ENCODE peak calls at places on chromosomes 4 and X, in five cellular contexts. F is IMR-90, S is colonic mucosa, Q is neural crest cell, P is A549. V is an unnamed sample.

GRCh38 chr4:184400375-184400870 is 73.9 kb downstream of the IRF2 start:
- DNase-seq in F (peak), Q (no peak), S (no peak), P (peak), V (no peak)

GRCh38 chrX:40877869-40878268 is 142.5 kb upstream of the MED14 start:
- DNase-seq in S (no peak), P (peak), Q (no peak), F (peak), V (no peak)

GRCh38 chrX:2841511-2841910 is 12.8 kb downstream of the GYG2 start:
- DNase-seq in Q (no peak), S (no peak), P (no peak), F (no peak), V (no peak)

GRCh38 chr4:78565971-78566372 is 14.4 kb downstream of the ANXA3 start:
- DNase-seq in S (no peak), P (peak), Q (no peak), F (peak), V (no peak)

GRCh38 chrX:13605611-13606010 is 36.2 kb downstream of the EGFL6 start:
- DNase-seq in S (no peak), P (no peak), F (no peak), Q (no peak), V (no peak)

GRCh38 chrX:53088136-53088974 is 5.6 kb upstream of the KANTR start:
- DNase-seq in F (peak), P (peak), Q (peak), S (peak), V (peak)

GRCh38 chrX:153395613-153396319 is 5.4 kb downstream of the PNMA6E start:
- DNase-seq in F (no peak), P (no peak), Q (no peak), S (no peak), V (no peak)

GRCh38 chrX:32483534-32484136 is 727.7 kb downstream of the DMD start:
- DNase-seq in F (no peak), P (no peak), Q (no peak), S (no peak), V (no peak)

GRCh38 chr4:101411926-101412325 is 64.6 kb upstream of the PPP3CA start:
- DNase-seq in F (no peak), P (peak), Q (no peak), S (no peak), V (no peak)

GRCh38 chr4:81566076-81566663 is 94.5 kb upstream of the RASGEF1B start:
- DNase-seq in P (no peak), S (no peak), Q (no peak), F (no peak), V (no peak)

GRCh38 chr4:146582864-146583263 is 55.8 kb upstream of the POU4F2 start:
- DNase-seq in S (no peak), Q (no peak), P (no peak), F (no peak), V (no peak)

GRCh38 chr4:150230556-150230955 is 152.3 kb downstream of the DCLK2 start:
- DNase-seq in Q (no peak), F (no peak), P (no peak), S (no peak), V (no peak)

GRCh38 chr4:28378109-28378830 is 1517.6 kb downstream of the STIM2 start:
- DNase-seq in S (no peak), P (peak), F (no peak), Q (no peak), V (no peak)

GRCh38 chrX:2512501-2512900 is 11.7 kb upstream of the DHRSX start:
- DNase-seq in S (no peak), Q (no peak), F (no peak), P (no peak), V (no peak)

GRCh38 chr4:18722748-18723191 is 701.2 kb upstream of the LCORL start:
- DNase-seq in S (no peak), F (no peak), P (no peak), Q (no peak), V (no peak)

GRCh38 chrX:20637351-20637750 is 370.6 kb upstream of the RPS6KA3 start:
- DNase-seq in P (no peak), Q (no peak), F (no peak), S (no peak), V (no peak)

GRCh38 chr4:39502034-39502658 is 25.1 kb downstream of the UGDH start:
- DNase-seq in F (peak), Q (no peak), S (no peak), P (no peak), V (no peak)

GRCh38 chr4:99219479-99219878 is 433 bp upstream of the ADH6 start:
- DNase-seq in Q (no peak), S (no peak), P (no peak), F (no peak), V (no peak)

GRCh38 chrX:13411496-13412207 is 91.8 kb upstream of the ATXN3L start:
- DNase-seq in F (no peak), Q (no peak), S (no peak), P (no peak), V (no peak)

GRCh38 chr4:20418865-20419451 is 167.3 kb downstream of the SLIT2 start:
- DNase-seq in P (peak), Q (no peak), F (peak), S (no peak), V (no peak)

GRCh38 chrX:45261005-45261404 is 60.3 kb upstream of the DIPK2B start:
- DNase-seq in Q (no peak), F (no peak), S (no peak), P (no peak), V (no peak)

GRCh38 chrX:154734101-154734781 is 16.6 kb downstream of the GAB3 start:
- DNase-seq in F (peak), P (peak), S (no peak), Q (no peak), V (no peak)

GRCh38 chr4:25970241-25970675 is 56.2 kb downstream of the SMIM20 start:
- DNase-seq in Q (no peak), P (no peak), F (no peak), S (peak), V (no peak)

GRCh38 chr4:77631276-77631675 is 25.7 kb downstream of the CXCL13 start:
- DNase-seq in S (peak), Q (no peak), F (no peak), P (no peak), V (no peak)

GRCh38 chr4:115323106-115323684 is 209.8 kb upstream of the NDST4 start:
- DNase-seq in F (no peak), S (no peak), P (no peak), Q (no peak), V (no peak)

GRCh38 chr4:132227349-132228165 is 921.5 kb upstream of the PCDH10 start:
- DNase-seq in Q (peak), F (peak), P (peak), S (peak), V (peak)

GRCh38 chrX:23954396-23954795 is 46.6 kb downstream of the CXorf58 start:
- DNase-seq in F (no peak), P (no peak), S (no peak), Q (no peak), V (no peak)

GRCh38 chr4:79872738-79873137 is 200.3 kb downstream of the ANTXR2 start:
- DNase-seq in F (no peak), Q (no peak), S (no peak), P (no peak), V (no peak)

GRCh38 chr4:53671757-53672156 is 80.5 kb upstream of the LNX1 start:
- DNase-seq in Q (no peak), S (no peak), F (no peak), P (no peak), V (no peak)

GRCh38 chr4:97548186-97548585 is 595.1 kb downstream of the STPG2 start:
- DNase-seq in Q (no peak), F (no peak), P (no peak), S (no peak), V (no peak)

GRCh38 chr4:73864365-73864764 is 4.8 kb upstream of the CXCL1 start:
- DNase-seq in S (no peak), F (no peak), Q (no peak), P (peak), V (no peak)

GRCh38 chrX:48573690-48574269 is 504 bp upstream of the RBM3 start:
- DNase-seq in Q (no peak), F (no peak), P (no peak), S (peak), V (no peak)

GRCh38 chr4:150960079-150960478 is 55.0 kb downstream of the LRBA start:
- DNase-seq in P (peak), S (no peak), Q (no peak), F (peak), V (no peak)

GRCh38 chrX:71532078-71532752 is 689 bp upstream of the OGT start:
- DNase-seq in P (peak), Q (no peak), F (peak), S (peak), V (no peak)

GRCh38 chrX:1656379-1656778 is 41.5 kb downstream of the ASMT start:
- DNase-seq in F (no peak), P (no peak), Q (no peak), S (no peak), V (no peak)

GRCh38 chrX:31832263-31832662 is 760.4 kb upstream of the FTHL17 start:
- DNase-seq in F (no peak), P (no peak), Q (no peak), S (no peak), V (no peak)

DNA sequence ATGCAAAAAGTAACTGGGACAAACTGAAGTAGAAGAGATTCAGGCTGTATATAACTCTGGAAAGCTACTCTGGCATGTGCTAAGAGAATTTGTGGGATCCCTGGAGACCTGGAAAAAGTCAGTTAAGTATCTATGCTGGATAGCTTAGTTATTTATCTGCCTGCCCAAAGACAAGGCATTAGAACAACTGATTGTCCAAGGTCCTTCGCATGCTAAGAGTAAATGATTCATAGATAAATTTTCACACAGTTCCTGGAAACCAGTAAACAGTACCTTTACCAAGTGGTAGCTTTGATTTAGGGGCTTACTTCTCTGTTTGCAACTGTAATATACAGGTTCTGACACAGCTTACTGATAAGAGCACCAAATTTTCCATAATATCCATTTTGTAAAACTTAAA is 104.8 kb downstream of the ATP11C start:
- DNase-seq in S (no peak), P (peak), F (no peak), Q (no peak), V (no peak)
- TF ChIP-seq CTCF in S (no peak), P (no peak), F (no peak), Q (no peak), V (no peak)

DNA sequence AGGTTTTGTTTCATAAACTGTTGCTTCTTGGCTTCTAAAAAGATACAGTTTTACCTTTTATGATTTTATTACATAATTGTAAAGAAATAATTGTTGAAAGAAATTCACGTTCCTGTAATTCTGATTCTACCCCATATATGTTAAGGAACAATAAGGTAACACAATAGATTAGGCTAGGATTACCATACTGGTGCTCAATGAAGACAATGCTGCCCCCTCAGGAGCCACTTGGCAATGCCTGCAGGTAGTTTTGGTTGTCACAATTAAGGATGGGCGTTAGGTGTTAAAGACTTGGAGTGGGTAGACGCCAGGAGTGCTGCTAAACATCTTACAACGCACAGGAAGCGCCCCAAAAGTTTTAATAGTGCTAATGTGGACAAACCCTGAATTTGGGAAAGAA is 133.2 kb downstream of the NLGN4X start:
- DNase-seq in Q (no peak), F (no peak), S (no peak), P (peak), V (no peak)
- TF ChIP-seq CTCF in Q (peak), F (no peak), S (no peak), P (no peak), V (peak)

GRCh38 chr4:180726611-180727010 is 1516.6 kb upstream of the TENM3 start:
- DNase-seq in P (no peak), F (no peak), S (no peak), Q (no peak), V (no peak)

GRCh38 chr4:180717451-180717850 is 1525.8 kb upstream of the TENM3 start:
- DNase-seq in S (no peak), F (peak), Q (no peak), P (no peak), V (no peak)

DNA sequence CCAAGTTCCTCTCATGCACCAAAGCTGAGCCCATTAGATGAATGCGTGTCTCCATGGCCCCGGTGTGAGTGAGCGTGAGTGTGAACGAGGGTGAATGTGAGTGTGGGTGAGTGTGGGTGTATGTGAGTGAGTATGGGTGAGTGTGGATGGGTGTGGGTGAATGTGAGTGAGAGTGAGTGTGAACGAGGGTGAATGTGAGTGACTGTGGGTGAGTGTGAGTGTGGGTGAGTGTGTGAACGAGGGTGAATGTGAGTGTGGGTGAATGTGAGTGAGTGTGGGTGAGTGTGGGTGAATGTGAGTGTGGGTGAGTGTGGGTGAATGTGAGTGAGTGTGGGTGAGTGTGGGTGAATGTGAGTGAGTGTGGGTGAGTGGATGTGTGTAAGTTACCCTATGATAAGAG is 1521.8 kb upstream of the TENM3 start:
- DNase-seq in S (no peak), F (no peak), Q (no peak), P (no peak), V (no peak)
- TF ChIP-seq CTCF in S (no peak), F (no peak), Q (no peak), P (no peak), V (no peak)

GRCh38 chr4:186501554-186501953 is 53.8 kb downstream of the MTNR1A start:
- DNase-seq in Q (no peak), F (no peak), S (no peak), P (no peak), V (no peak)
- TF ChIP-seq CTCF in Q (no peak), F (no peak), S (no peak), P (no peak), V (no peak)

DNA sequence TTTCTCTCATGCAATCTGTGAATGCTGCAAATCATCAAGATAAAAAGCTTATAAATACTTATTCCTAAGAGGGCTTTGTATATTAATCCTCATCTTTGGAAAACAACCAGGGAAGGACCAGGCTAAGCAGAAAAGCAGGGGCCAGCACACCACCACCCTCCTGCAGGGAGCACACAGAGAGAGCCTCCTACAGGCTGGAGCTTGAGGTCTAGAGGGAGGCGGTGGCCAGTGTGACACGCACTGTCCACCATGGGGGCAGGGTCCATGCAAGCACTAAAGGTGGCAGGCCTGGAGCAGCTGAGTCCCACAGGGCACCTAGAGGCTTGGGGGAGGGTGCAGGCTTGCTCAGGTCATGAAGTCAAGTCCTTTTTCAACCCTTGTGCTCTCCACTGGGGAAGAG is 236.9 kb downstream of the TACR3 start:
- DNase-seq in S (no peak), Q (no peak), F (no peak), P (no peak), V (no peak)
- TF ChIP-seq CTCF in S (no peak), Q (no peak), F (no peak), P (no peak), V (no peak)

DNA sequence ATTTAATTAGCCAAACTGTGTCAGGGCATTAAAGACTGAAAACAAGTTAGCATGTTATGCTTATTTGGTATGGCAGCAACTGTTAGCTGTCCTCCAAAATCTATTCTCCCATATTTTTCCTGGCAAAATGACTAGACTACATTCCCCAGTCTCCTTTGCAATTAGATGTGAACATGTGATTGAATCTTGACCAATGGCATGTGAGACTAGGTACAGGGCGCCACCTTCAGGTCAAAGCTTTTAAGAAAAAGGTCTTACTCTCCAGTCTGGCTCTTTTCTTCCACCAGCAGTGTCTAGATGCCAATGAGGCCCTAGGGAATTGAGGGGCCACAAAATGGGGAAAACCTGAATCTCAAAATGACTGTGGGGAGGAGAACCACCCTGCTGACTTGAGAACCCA is 408.2 kb downstream of the SMARCA1 start:
- DNase-seq in S (peak), Q (peak), P (peak), F (peak), V (no peak)
- TF ChIP-seq CTCF in S (peak), Q (peak), P (peak), F (peak), V (peak)

V was measured in progenitor cell of endocrine pancreas.